ENCODE peak calls at places on chromosomes 4 and X, in five cellular contexts. One of them, this sample, is unnamed.

GRCh38 chrX:42704454-42704853 is 73.5 kb downstream of the PPP1R2C start:
- DNase-seq in stimulated activated CD4-positive, alpha-beta T cell treated with anti-CD3 and anti-CD28 coated beads, Interleukin-4, amount 100 ng/mL, for 48 hours: no peak
- DNase-seq in NCI-H446: no peak
- DNase-seq in ELF-1: no peak
- DNase-seq in endothelial cell: no peak
- DNase-seq in this sample: no peak

GRCh38 chrX:1281511-1281910 is 12.9 kb downstream of the CSF2RA start:
- DNase-seq in NCI-H446: no peak
- DNase-seq in ELF-1: no peak
- DNase-seq in stimulated activated CD4-positive, alpha-beta T cell treated with anti-CD3 and anti-CD28 coated beads, Interleukin-4, amount 100 ng/mL, for 48 hours: no peak
- DNase-seq in endothelial cell: no peak
- DNase-seq in this sample: no peak

GRCh38 chrX:109374276-109374960 is 107.5 kb downstream of the GUCY2F start:
- DNase-seq in ELF-1: peak; percentile 76
- DNase-seq in endothelial cell: no peak
- DNase-seq in NCI-H446: no peak
- DNase-seq in stimulated activated CD4-positive, alpha-beta T cell treated with anti-CD3 and anti-CD28 coated beads, Interleukin-4, amount 100 ng/mL, for 48 hours: no peak
- DNase-seq in this sample: no peak

GRCh38 chrX:9538544-9539045 is 73.7 kb downstream of the TBL1X start:
- DNase-seq in stimulated activated CD4-positive, alpha-beta T cell treated with anti-CD3 and anti-CD28 coated beads, Interleukin-4, amount 100 ng/mL, for 48 hours: no peak
- DNase-seq in endothelial cell: no peak
- DNase-seq in NCI-H446: peak; percentile 23
- DNase-seq in ELF-1: no peak
- DNase-seq in this sample: peak; percentile 31

GRCh38 chrX:147875866-147876596 is 35.7 kb upstream of the FMR1 start:
- DNase-seq in stimulated activated CD4-positive, alpha-beta T cell treated with anti-CD3 and anti-CD28 coated beads, Interleukin-4, amount 100 ng/mL, for 48 hours: no peak
- DNase-seq in endothelial cell: no peak
- DNase-seq in ELF-1: no peak
- DNase-seq in NCI-H446: no peak
- DNase-seq in this sample: peak; percentile 3

GRCh38 chr4:48105230-48105629 is 28.8 kb downstream of the TXK start:
- DNase-seq in stimulated activated CD4-positive, alpha-beta T cell treated with anti-CD3 and anti-CD28 coated beads, Interleukin-4, amount 100 ng/mL, for 48 hours: no peak
- DNase-seq in endothelial cell: no peak
- DNase-seq in NCI-H446: no peak
- DNase-seq in ELF-1: no peak
- DNase-seq in this sample: no peak

GRCh38 chrX:3451566-3451965 is 105.1 kb upstream of the MXRA5 start:
- DNase-seq in ELF-1: no peak
- DNase-seq in endothelial cell: no peak
- DNase-seq in stimulated activated CD4-positive, alpha-beta T cell treated with anti-CD3 and anti-CD28 coated beads, Interleukin-4, amount 100 ng/mL, for 48 hours: no peak
- DNase-seq in NCI-H446: no peak
- DNase-seq in this sample: no peak

GRCh38 chrX:48864210-48864609 is 28.8 kb upstream of the PCSK1N start:
- DNase-seq in endothelial cell: no peak
- DNase-seq in stimulated activated CD4-positive, alpha-beta T cell treated with anti-CD3 and anti-CD28 coated beads, Interleukin-4, amount 100 ng/mL, for 48 hours: no peak
- DNase-seq in NCI-H446: no peak
- DNase-seq in ELF-1: no peak
- DNase-seq in this sample: no peak

GRCh38 chrX:119118780-119119395 is 8.7 kb downstream of the KIAA1210 start:
- DNase-seq in NCI-H446: no peak
- DNase-seq in stimulated activated CD4-positive, alpha-beta T cell treated with anti-CD3 and anti-CD28 coated beads, Interleukin-4, amount 100 ng/mL, for 48 hours: peak; percentile 15
- DNase-seq in endothelial cell: peak; percentile 59
- DNase-seq in ELF-1: peak; percentile 75
- DNase-seq in this sample: peak; percentile 78

GRCh38 chrX:8052909-8053308 is 118.2 kb downstream of the VCX2 start:
- DNase-seq in stimulated activated CD4-positive, alpha-beta T cell treated with anti-CD3 and anti-CD28 coated beads, Interleukin-4, amount 100 ng/mL, for 48 hours: no peak
- DNase-seq in ELF-1: no peak
- DNase-seq in NCI-H446: no peak
- DNase-seq in endothelial cell: no peak
- DNase-seq in this sample: no peak

GRCh38 chr4:153988446-153988845 is 199.6 kb upstream of the SFRP2 start:
- DNase-seq in ELF-1: no peak
- DNase-seq in stimulated activated CD4-positive, alpha-beta T cell treated with anti-CD3 and anti-CD28 coated beads, Interleukin-4, amount 100 ng/mL, for 48 hours: no peak
- DNase-seq in endothelial cell: no peak
- DNase-seq in NCI-H446: no peak
- DNase-seq in this sample: peak; percentile 75

GRCh38 chr4:6355052-6355451 is 85.4 kb downstream of the WFS1 start:
- DNase-seq in stimulated activated CD4-positive, alpha-beta T cell treated with anti-CD3 and anti-CD28 coated beads, Interleukin-4, amount 100 ng/mL, for 48 hours: no peak
- DNase-seq in endothelial cell: peak; percentile 34
- DNase-seq in ELF-1: no peak
- DNase-seq in NCI-H446: no peak
- DNase-seq in this sample: no peak

GRCh38 chr4:122309988-122310626 is 68.7 kb upstream of the ADAD1 start:
- DNase-seq in ELF-1: no peak
- DNase-seq in endothelial cell: no peak
- DNase-seq in stimulated activated CD4-positive, alpha-beta T cell treated with anti-CD3 and anti-CD28 coated beads, Interleukin-4, amount 100 ng/mL, for 48 hours: no peak
- DNase-seq in NCI-H446: no peak
- DNase-seq in this sample: peak; percentile 10

GRCh38 chr4:40729555-40729954 is 20.2 kb upstream of the NSUN7 start:
- DNase-seq in stimulated activated CD4-positive, alpha-beta T cell treated with anti-CD3 and anti-CD28 coated beads, Interleukin-4, amount 100 ng/mL, for 48 hours: no peak
- DNase-seq in endothelial cell: no peak
- DNase-seq in NCI-H446: no peak
- DNase-seq in ELF-1: no peak
- DNase-seq in this sample: no peak

GRCh38 chr4:151035321-151035720 is 20.2 kb upstream of the LRBA start:
- DNase-seq in ELF-1: peak; percentile 37
- DNase-seq in endothelial cell: no peak
- DNase-seq in NCI-H446: no peak
- DNase-seq in stimulated activated CD4-positive, alpha-beta T cell treated with anti-CD3 and anti-CD28 coated beads, Interleukin-4, amount 100 ng/mL, for 48 hours: no peak
- DNase-seq in this sample: peak; percentile 31

GRCh38 chr4:38615847-38616246 is 48.2 kb upstream of the KLF3 start:
- DNase-seq in stimulated activated CD4-positive, alpha-beta T cell treated with anti-CD3 and anti-CD28 coated beads, Interleukin-4, amount 100 ng/mL, for 48 hours: no peak
- DNase-seq in ELF-1: no peak
- DNase-seq in endothelial cell: no peak
- DNase-seq in NCI-H446: no peak
- DNase-seq in this sample: no peak

GRCh38 chrX:103608305-103608963 is 671 bp downstream of the TCEAL3 start:
- DNase-seq in ELF-1: peak; percentile 17
- DNase-seq in stimulated activated CD4-positive, alpha-beta T cell treated with anti-CD3 and anti-CD28 coated beads, Interleukin-4, amount 100 ng/mL, for 48 hours: no peak
- DNase-seq in endothelial cell: peak; percentile 2
- DNase-seq in NCI-H446: no peak
- DNase-seq in this sample: no peak

GRCh38 chr4:89248879-89249281 is 58.7 kb downstream of the GPRIN3 start:
- DNase-seq in ELF-1: no peak
- DNase-seq in NCI-H446: no peak
- DNase-seq in stimulated activated CD4-positive, alpha-beta T cell treated with anti-CD3 and anti-CD28 coated beads, Interleukin-4, amount 100 ng/mL, for 48 hours: no peak
- DNase-seq in endothelial cell: no peak
- DNase-seq in this sample: no peak

GRCh38 chrX:43741843-43742573 is 85.9 kb downstream of the MAOA start:
- DNase-seq in NCI-H446: no peak
- DNase-seq in stimulated activated CD4-positive, alpha-beta T cell treated with anti-CD3 and anti-CD28 coated beads, Interleukin-4, amount 100 ng/mL, for 48 hours: no peak
- DNase-seq in ELF-1: no peak
- DNase-seq in endothelial cell: no peak
- DNase-seq in this sample: no peak

GRCh38 chr4:95050980-95051688 is 293.4 kb downstream of the BMPR1B start:
- DNase-seq in ELF-1: peak; percentile 52
- DNase-seq in stimulated activated CD4-positive, alpha-beta T cell treated with anti-CD3 and anti-CD28 coated beads, Interleukin-4, amount 100 ng/mL, for 48 hours: no peak
- DNase-seq in NCI-H446: no peak
- DNase-seq in endothelial cell: no peak
- DNase-seq in this sample: peak; percentile 75

This sample was measured in left kidney.